ENCODE peak calls at places on chromosomes 5 and 9, in seven cellular contexts. O is adrenal gland, I is IMR-90, A is A549, X is sigmoid colon, E is tibial nerve, L is spleen. D is an unnamed sample.

GRCh38 chr5:122291000-122291592 is 20.9 kb upstream of the SNCAIP start:
- DNase-seq in A (no peak), X (no peak), O (no peak), I (no peak), E (no peak), L (no peak), D (no peak)

GRCh38 chr5:11012295-11012694 is 251.3 kb upstream of the DAP start:
- DNase-seq in E (no peak), O (no peak), X (no peak), I (no peak), L (no peak), A (no peak), D (no peak)

GRCh38 chr5:12611132-12611531 is 706.9 kb upstream of the CTNND2 start:
- DNase-seq in A (no peak), L (no peak), O (no peak), I (no peak), X (no peak), E (no peak), D (no peak)

GRCh38 chr9:89364664-89365531 is 46.6 kb downstream of the SECISBP2 start:
- DNase-seq in A (no peak), L (no peak), E (no peak), I (no peak), X (peak; percentile 54), O (no peak), D (no peak)

GRCh38 chr9:123607987-123608565 is 252.1 kb downstream of the CRB2 start:
- DNase-seq in L (no peak), I (no peak), A (no peak), X (no peak), E (no peak), O (no peak), D (no peak)

GRCh38 chr9:33012328-33013068 is 11.1 kb upstream of the APTX start:
- DNase-seq in O (no peak), L (no peak), I (no peak), A (no peak), E (no peak), X (no peak), D (no peak)

GRCh38 chr9:68825755-68826500 is 120.9 kb downstream of the PIP5K1B start:
- DNase-seq in E (no peak), I (no peak), X (no peak), L (no peak), A (no peak), O (no peak), D (no peak)

GRCh38 chr9:68950689-68951088 is 63.2 kb downstream of the PRKACG start:
- DNase-seq in I (no peak), O (no peak), A (no peak), X (no peak), E (no peak), L (no peak), D (no peak)

GRCh38 chr9:133262226-133262625 is 12.8 kb downstream of the ABO start:
- DNase-seq in E (no peak), L (no peak), I (no peak), A (no peak), X (no peak), O (no peak), D (no peak)

GRCh38 chr5:140631831-140632365 is 1.1 kb downstream of the CD14 start:
- DNase-seq in O (no peak), I (no peak), E (no peak), L (peak; percentile 86), A (no peak), X (no peak), D (no peak)

GRCh38 chr9:76703270-76703669 is 61.0 kb upstream of the PCA3 start:
- DNase-seq in E (no peak), O (no peak), L (peak; percentile 76), X (no peak), A (no peak), I (no peak), D (no peak)

GRCh38 chr9:120513825-120514598 is 66.0 kb downstream of the CDK5RAP2 start:
- DNase-seq in I (no peak), O (no peak), L (no peak), A (no peak), E (no peak), X (no peak), D (no peak)

GRCh38 chr9:135471751-135472640 is 7.6 kb upstream of the PPP1R26 start:
- DNase-seq in E (no peak), O (no peak), X (no peak), L (peak; percentile 28), I (peak; percentile 15), A (no peak), D (no peak)

GRCh38 chr9:103210607-103211006 is 215.5 kb downstream of the CYLC2 start:
- DNase-seq in E (no peak), L (no peak), I (no peak), X (no peak), A (no peak), O (no peak), D (no peak)

GRCh38 chr5:67612961-67613360 is 416.4 kb upstream of the CD180 start:
- DNase-seq in I (no peak), L (no peak), A (no peak), O (no peak), E (no peak), X (no peak), D (no peak)

GRCh38 chr9:90915693-90916092 is 114.1 kb downstream of the SYK start:
- DNase-seq in A (peak; percentile 51), X (no peak), I (peak; percentile 37), O (no peak), E (no peak), L (peak; percentile 74), D (no peak)

GRCh38 chr9:942805-943580 is 33.5 kb upstream of the DMRT3 start:
- DNase-seq in A (no peak), O (no peak), L (no peak), I (no peak), E (no peak), X (no peak), D (no peak)

GRCh38 chr9:90805006-90805993 is 3.7 kb downstream of the SYK start:
- DNase-seq in A (no peak), X (no peak), E (no peak), I (no peak), L (no peak), O (no peak), D (no peak)

GRCh38 chr5:128405159-128405558 is 132.9 kb downstream of the FBN2 start:
- DNase-seq in I (no peak), X (no peak), E (no peak), O (no peak), L (no peak), A (no peak), D (no peak)

GRCh38 chr9:111305914-111306313 is 24.1 kb downstream of the OR2K2 start:
- DNase-seq in E (no peak), O (no peak), X (no peak), L (no peak), I (no peak), A (no peak), D (no peak)

GRCh38 chr9:137302176-137303030 is at the start of gene NRARP:
- DNase-seq in L (peak; percentile 96), X (peak; percentile 88), A (peak; percentile 77), O (peak; percentile 89), I (peak; percentile 64), E (peak; percentile 68), D (peak; percentile 64)

GRCh38 chr5:150068472-150068871 is 17.9 kb downstream of the CSF1R start:
- DNase-seq in X (peak; percentile 53), O (no peak), I (no peak), A (no peak), L (peak; percentile 72), E (no peak), D (no peak)

GRCh38 chr5:82413302-82414042 is 135.3 kb upstream of the RPS23 start:
- DNase-seq in E (no peak), A (no peak), L (no peak), I (peak; percentile 83), O (no peak), X (no peak), D (no peak)

GRCh38 chr9:96169901-96170300 is 132.1 kb downstream of the HSD17B3 start:
- DNase-seq in O (no peak), E (no peak), A (no peak), I (no peak), X (peak; percentile 29), L (no peak), D (no peak)

GRCh38 chr5:138337685-138338410 is at the start of gene FAM53C:
- DNase-seq in O (peak; percentile 93), I (peak; percentile 89), E (peak; percentile 84), X (peak; percentile 96), L (peak; percentile 99), A (peak; percentile 84), D (peak; percentile 58)
- TF ChIP-seq POLR2A in O (peak; percentile 99), I (peak; percentile 100), E (peak; percentile 91), X (peak; percentile 89), L (peak; percentile 99), A (peak; percentile 100), D (peak; percentile 99)

DNA sequence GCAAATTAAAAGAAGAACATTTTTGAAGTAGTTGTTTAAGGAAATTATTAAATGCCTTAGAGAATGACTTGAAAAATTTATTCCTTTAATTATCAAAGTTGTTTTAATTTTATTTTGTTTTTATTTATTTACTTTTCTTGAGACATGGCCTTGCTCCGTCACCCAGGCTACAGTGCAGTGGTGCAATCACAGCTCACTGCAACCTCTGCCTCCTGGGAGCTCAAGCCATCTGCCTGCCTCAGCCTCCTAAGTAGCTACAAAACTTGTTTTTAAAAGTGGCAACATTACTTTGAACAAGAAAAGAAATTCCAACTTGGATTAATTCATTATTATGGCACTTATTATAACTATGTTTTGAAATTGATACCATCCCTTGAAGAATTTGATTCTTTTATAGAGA is 29.0 kb downstream of the CDO1 start:
- DNase-seq in A (no peak), I (no peak), X (no peak), O (no peak), L (no peak), E (no peak), D (no peak)
- H3K27ac ChIP-seq in A (no peak overlapping the region), I (no peak overlapping the region), X (no peak overlapping the region), O (no peak overlapping the region), L (no peak overlapping the region), E (no peak overlapping the region), D (no peak overlapping the region)

GRCh38 chr5:106780355-106780754 is 890.4 kb downstream of the EFNA5 start:
- DNase-seq in L (no peak), E (no peak), X (no peak), A (no peak), I (no peak), O (no peak), D (no peak)

GRCh38 chr5:106784846-106785245 is 885.9 kb downstream of the EFNA5 start:
- DNase-seq in X (no peak), L (no peak), O (no peak), I (no peak), E (no peak), A (no peak), D (no peak)
- H3K4me1 ChIP-seq in X (no peaks in the 10 kb centered on the region), L (no peaks in the 10 kb centered on the region), O (no peaks in the 10 kb centered on the region), I (no peaks in the 10 kb centered on the region), E (no peaks in the 10 kb centered on the region), A (no peaks in the 10 kb centered on the region), D (no peaks in the 10 kb centered on the region)

DNA sequence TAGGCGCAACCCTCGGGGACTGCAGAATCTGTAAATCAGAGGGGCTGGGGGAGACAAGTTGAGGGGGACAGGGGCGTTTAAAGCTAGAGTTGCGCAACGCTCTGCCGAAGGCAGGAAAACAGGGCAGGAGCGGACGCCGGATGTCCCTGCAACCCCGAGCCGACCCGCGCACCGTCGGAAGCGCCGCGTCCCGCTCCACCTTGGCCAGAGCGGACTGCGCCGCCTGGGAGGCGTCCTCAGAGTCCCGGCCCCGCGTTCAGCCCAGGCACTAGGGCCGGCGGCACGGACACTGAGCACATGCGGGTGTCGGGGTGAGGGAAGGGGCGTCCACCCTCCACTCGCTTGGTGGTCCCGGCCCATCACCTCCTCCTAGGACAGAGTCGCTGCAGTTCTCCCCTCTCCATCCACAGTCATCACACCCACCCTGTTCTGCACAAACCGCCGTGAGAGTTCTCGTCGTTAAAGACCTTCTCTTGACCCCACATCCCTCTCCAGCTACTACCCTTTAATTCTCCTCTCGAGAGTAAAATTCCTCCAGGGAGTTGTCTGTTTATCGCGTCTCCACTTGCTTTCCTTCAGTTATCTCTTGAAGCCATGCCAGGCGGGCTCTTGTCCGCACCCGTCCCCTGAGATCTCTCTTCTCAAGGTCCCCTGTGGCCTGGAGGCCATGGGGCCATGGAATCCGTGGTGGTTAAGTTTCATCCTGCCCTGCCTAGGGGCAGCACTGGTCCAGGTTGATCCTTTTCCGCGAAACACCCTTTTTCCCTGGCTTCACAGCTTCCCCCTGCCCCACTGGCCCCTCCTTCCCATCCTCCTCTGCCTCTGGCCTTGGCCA is 826 bp upstream of the PDLIM7 start:
- DNase-seq in A (no peak), L (peak; percentile 92), E (no peak), I (no peak), O (no peak), X (peak; percentile 84), D (no peak)
- TF ChIP-seq POLR2A in A (no peak), L (no peak), E (no peak), I (no peak), O (no peak), X (no peak), D (no peak)